ENCODE peak calls at places on chromosomes 4 and X, in eight cellular contexts. O, I, D, P, T, K, U and Z are unnamed samples.

GRCh38 chr4:132062611-132063239 is 1086.4 kb upstream of the PCDH10 start:
- DNase-seq in O (no peak), I (no peak), D (no peak), P (no peak), T (no peak), K (no peak), U (no peak), Z (no peak)

GRCh38 chrX:96770315-96770714 is 85.7 kb downstream of the DIAPH2 start:
- DNase-seq in O (no peak), I (no peak), D (no peak), P (no peak), T (peak), K (no peak), U (no peak), Z (no peak)

GRCh38 chrX:48958635-48959094 is 1.3 kb upstream of the OTUD5 start:
- DNase-seq in O (no peak), I (peak), D (peak), P (peak), T (peak), K (peak), U (no peak), Z (peak)

GRCh38 chrX:30488092-30488491 is 89.5 kb downstream of the TASL start:
- DNase-seq in O (peak), I (no peak), D (no peak), P (no peak), T (peak), K (no peak), U (no peak), Z (no peak)

GRCh38 chrX:18173494-18174180 is 47.0 kb downstream of the BEND2 start:
- DNase-seq in O (no peak), I (peak), D (no peak), P (no peak), T (no peak), K (peak), U (no peak), Z (no peak)

GRCh38 chr4:88933414-88933813 is 123.6 kb downstream of the FAM13A start:
- DNase-seq in O (no peak), I (no peak), D (no peak), P (no peak), T (no peak), K (no peak), U (no peak), Z (no peak)

GRCh38 chrX:50769389-50770063 is 44.5 kb downstream of the SHROOM4 start:
- DNase-seq in O (no peak), I (no peak), D (no peak), P (no peak), T (no peak), K (no peak), U (no peak), Z (no peak)

GRCh38 chr4:73690051-73690744 is 50.2 kb upstream of the CXCL8 start:
- DNase-seq in O (no peak), I (no peak), D (no peak), P (no peak), T (peak), K (no peak), U (no peak), Z (peak)

GRCh38 chrX:19566359-19567141 is 51.2 kb upstream of the MAP3K15 start:
- DNase-seq in O (no peak), I (no peak), D (no peak), P (peak), T (no peak), K (no peak), U (no peak), Z (no peak)

GRCh38 chr4:106986486-106986885 is 49.6 kb downstream of the DKK2 start:
- DNase-seq in O (no peak), I (no peak), D (no peak), P (no peak), T (no peak), K (no peak), U (no peak), Z (peak)

GRCh38 chr4:143411527-143412480 is 75.1 kb downstream of the GAB1 start:
- DNase-seq in O (no peak), I (no peak), D (no peak), P (no peak), T (no peak), K (no peak), U (no peak), Z (no peak)

GRCh38 chrX:107827852-107828251 is 2.2 kb downstream of the MID2 start:
- DNase-seq in O (no peak), I (no peak), D (no peak), P (no peak), T (no peak), K (no peak), U (no peak), Z (no peak)

GRCh38 chr4:147955827-147956565 is 224.1 kb downstream of the ARHGAP10 start:
- DNase-seq in O (no peak), I (no peak), D (no peak), P (no peak), T (no peak), K (no peak), U (no peak), Z (no peak)

GRCh38 chr4:79875500-79875899 is 197.5 kb downstream of the ANTXR2 start:
- DNase-seq in O (no peak), I (no peak), D (no peak), P (no peak), T (no peak), K (no peak), U (no peak), Z (no peak)

GRCh38 chrX:45771560-45772340 is 571.1 kb upstream of the DIPK2B start:
- DNase-seq in O (no peak), I (no peak), D (no peak), P (peak), T (peak), K (peak), U (no peak), Z (no peak)

GRCh38 chrX:38126179-38126578 is 94.5 kb downstream of the SRPX start:
- DNase-seq in O (no peak), I (no peak), D (no peak), P (no peak), T (no peak), K (no peak), U (no peak), Z (no peak)

GRCh38 chr4:80610845-80611244 is 275.3 kb downstream of the CFAP299 start:
- DNase-seq in O (no peak), I (no peak), D (no peak), P (peak), T (no peak), K (no peak), U (no peak), Z (no peak)

GRCh38 chrX:43589735-43590515 is 66.2 kb upstream of the MAOA start:
- DNase-seq in O (no peak), I (no peak), D (no peak), P (no peak), T (peak), K (no peak), U (no peak), Z (no peak)
- H3K27ac ChIP-seq in O (no peak), I (peak), D (peak), P (no peak), T (peak), K (peak), U (no peak), Z (peak)

DNA sequence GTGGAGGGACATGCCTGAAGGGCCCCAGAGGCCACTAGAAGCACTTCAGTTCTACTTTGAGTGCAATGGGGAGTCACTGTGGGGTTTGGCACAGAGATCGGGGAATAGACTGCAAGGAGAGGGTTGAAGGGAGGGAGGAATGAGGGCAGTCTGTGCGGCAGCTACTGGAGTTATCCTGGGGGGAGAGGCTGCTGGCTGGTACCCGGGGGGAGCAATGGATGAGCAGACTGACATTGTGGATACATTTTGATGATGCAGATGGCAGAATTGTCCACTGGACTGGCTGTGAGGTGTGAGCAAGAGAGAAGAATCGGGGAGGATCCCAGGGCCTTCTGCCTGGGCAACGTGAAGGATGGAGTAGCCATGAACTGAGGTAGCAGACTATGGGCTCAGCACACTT is 2.8 kb upstream of the MAMLD1 start:
- DNase-seq in O (no peak), I (no peak), D (peak), P (no peak), T (no peak), K (no peak), U (no peak), Z (no peak)
- H3K27ac ChIP-seq in O (no peak), I (no peak), D (no peak), P (no peak), T (no peak), K (no peak), U (no peak), Z (no peak)

DNA sequence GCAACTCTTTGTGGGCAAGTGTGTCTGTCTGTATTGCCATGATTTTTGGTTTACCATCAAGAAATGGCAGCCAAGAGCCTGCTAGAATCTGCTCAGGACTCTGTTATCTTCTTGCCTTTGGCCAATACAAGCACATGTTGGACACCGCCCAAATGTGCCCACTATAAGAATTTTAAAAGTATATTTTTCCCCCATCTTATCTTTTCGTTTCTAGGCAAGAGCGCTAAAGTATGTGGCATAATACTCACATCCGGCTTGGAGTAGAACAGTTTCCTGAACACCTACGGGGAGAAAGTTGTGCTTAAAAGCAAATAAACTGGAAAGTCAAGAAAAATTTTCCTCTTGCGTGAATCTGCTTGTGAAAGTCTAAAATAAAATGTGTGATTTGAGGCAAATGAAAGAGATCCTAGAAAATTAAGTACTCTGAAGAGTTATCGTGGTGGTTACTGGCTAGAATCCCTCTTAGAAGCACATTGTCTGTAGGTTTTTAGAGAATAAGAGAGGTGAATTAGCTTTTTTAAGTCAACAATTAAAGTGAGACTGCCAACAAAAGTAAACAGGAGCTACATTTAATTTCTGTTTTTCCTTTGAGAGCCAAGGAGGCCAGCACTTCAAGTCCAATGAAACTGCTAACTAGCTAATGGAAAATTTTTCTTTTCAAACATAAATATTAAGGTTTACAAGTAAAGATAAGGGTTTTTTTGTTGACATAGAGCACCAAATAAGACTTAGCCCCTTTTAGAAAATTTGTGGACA is 220.2 kb downstream of the SOWAHB start:
- DNase-seq in O (no peak), I (no peak), D (no peak), P (no peak), T (no peak), K (no peak), U (no peak), Z (no peak)
- H3K27ac ChIP-seq in O (no peak), I (no peak), D (peak), P (no peak), T (peak), K (peak), U (no peak), Z (peak)

DNA sequence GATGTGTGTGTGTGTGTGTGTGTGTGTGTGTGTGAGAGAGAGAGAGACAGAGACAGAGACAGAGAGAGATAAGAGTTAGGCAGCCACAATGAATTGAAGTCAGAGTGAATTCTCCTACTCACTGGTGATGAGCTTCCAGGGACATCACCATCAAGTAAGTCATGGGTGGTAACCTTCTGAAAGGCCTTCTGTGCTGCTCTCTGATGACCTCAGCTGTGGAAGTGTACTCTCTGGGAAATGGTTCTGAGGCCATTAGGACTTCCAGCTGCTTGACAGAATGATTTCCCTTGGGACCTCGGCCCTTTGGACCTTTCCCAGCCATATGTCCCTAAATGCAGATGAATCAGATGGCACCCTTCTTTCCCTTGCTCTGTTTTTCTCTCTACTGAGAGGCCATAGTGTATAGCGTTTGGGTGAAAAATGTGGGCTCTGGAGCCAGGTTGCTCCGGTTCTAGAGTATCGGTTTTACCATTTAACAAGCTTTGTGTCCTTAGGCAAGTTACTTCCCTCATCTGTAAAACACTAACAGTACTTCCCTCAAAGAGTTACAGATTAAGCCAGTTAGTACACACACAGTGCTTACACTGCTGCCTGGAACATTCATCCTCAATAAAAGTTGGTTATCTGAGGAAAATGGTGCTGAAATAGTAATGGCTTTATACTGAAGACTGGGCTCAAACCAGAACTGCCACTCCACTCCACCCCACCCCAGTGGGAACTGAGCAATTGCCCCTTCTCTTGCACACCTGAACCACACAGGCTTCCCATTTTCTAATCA is 7.6 kb downstream of the SEPTIN11 start:
- DNase-seq in O (no peak), I (no peak), D (no peak), P (no peak), T (no peak), K (no peak), U (no peak), Z (no peak)
- H3K27ac ChIP-seq in O (no peak), I (no peak), D (peak), P (no peak), T (no peak), K (no peak), U (no peak), Z (no peak)

GRCh38 chr4:7653510-7654414 is 219.0 kb upstream of the PSAPL1 start:
- DNase-seq in O (no peak), I (no peak), D (no peak), P (no peak), T (no peak), K (no peak), U (no peak), Z (no peak)
- H3K27ac ChIP-seq in O (no peak), I (no peak), D (no peak), P (no peak), T (no peak), K (no peak), U (no peak), Z (no peak)

GRCh38 chr4:2907226-2907625 is 56.0 kb downstream of the NOP14 start:
- DNase-seq in O (no peak), I (no peak), D (no peak), P (no peak), T (no peak), K (no peak), U (no peak), Z (no peak)
- H3K27ac ChIP-seq in O (no peak), I (no peak), D (no peak), P (no peak), T (no peak), K (no peak), U (no peak), Z (no peak)